ENCODE peak calls at places on chromosomes 3 and 15, in nine cellular contexts. R, T, Y, B, Z, J, U, K and G are unnamed samples.
A peak's percentile ranks its signal among the peaks of the same experiment; 100 is the strongest.

GRCh38 chr15:69061414-69061842 is 46.9 kb downstream of the NOX5 start:
- DNase-seq in R (no peak), T (no peak), Y (no peak), B (no peak), Z (no peak), J (no peak), U (no peak), K (no peak), G (no peak)

GRCh38 chr15:78037328-78037727 is 40.2 kb downstream of the TBC1D2B start:
- DNase-seq in R (no peak), T (no peak), Y (no peak), B (no peak), Z (no peak), J (no peak), U (no peak), K (no peak), G (no peak)

GRCh38 chr3:40800343-40800742 is 275.6 kb downstream of the ZNF621 start:
- DNase-seq in R (peak; percentile 56), T (peak; percentile 99), Y (peak; percentile 90), B (peak; percentile 100), Z (no peak), J (no peak), U (no peak), K (peak; percentile 56), G (no peak)

GRCh38 chr3:48301814-48302194 is 31.7 kb downstream of the SPINK8 start:
- DNase-seq in R (peak; percentile 40), T (peak; percentile 22), Y (peak; percentile 44), B (peak; percentile 24), Z (peak; percentile 49), J (peak; percentile 3), U (no peak), K (peak; percentile 54), G (no peak)

GRCh38 chr15:69422336-69422895 is 8.3 kb downstream of the KIF23 start:
- DNase-seq in R (no peak), T (no peak), Y (peak; percentile 44), B (no peak), Z (no peak), J (no peak), U (no peak), K (no peak), G (no peak)

GRCh38 chr3:35758358-35758757 is 119.0 kb downstream of the ARPP21 start:
- DNase-seq in R (no peak), T (no peak), Y (no peak), B (no peak), Z (no peak), J (no peak), U (no peak), K (no peak), G (no peak)

GRCh38 chr3:195897081-195897852 is 11.1 kb downstream of the TNK2 start:
- DNase-seq in R (peak; percentile 61), T (no peak), Y (peak; percentile 96), B (peak; percentile 57), Z (no peak), J (no peak), U (no peak), K (peak; percentile 51), G (no peak)

GRCh38 chr15:82571722-82572222 is 31.5 kb upstream of the RPS17 start:
- DNase-seq in R (peak; percentile 76), T (no peak), Y (peak; percentile 64), B (peak; percentile 72), Z (no peak), J (peak; percentile 32), U (no peak), K (peak; percentile 81), G (peak; percentile 32)

GRCh38 chr3:8742921-8743605 is 9.5 kb downstream of the CAV3 start:
- DNase-seq in R (peak; percentile 64), T (peak; percentile 85), Y (peak; percentile 67), B (peak; percentile 52), Z (no peak), J (no peak), U (no peak), K (peak; percentile 39), G (no peak)

GRCh38 chr3:115021061-115021460 is 126.0 kb downstream of the ZBTB20 start:
- DNase-seq in R (no peak), T (no peak), Y (no peak), B (no peak), Z (no peak), J (no peak), U (no peak), K (no peak), G (no peak)

GRCh38 chr3:146780251-146780650 is 175.1 kb upstream of the PLSCR5 start:
- DNase-seq in R (no peak), T (no peak), Y (peak; percentile 20), B (peak; percentile 61), Z (no peak), J (no peak), U (no peak), K (no peak), G (no peak)

GRCh38 chr3:119636891-119637611 is 23.3 kb downstream of the POPDC2 start:
- DNase-seq in R (no peak), T (no peak), Y (no peak), B (no peak), Z (no peak), J (no peak), U (no peak), K (no peak), G (no peak)

GRCh38 chr15:74869726-74870407 is 3.3 kb downstream of the SCAMP2 start:
- DNase-seq in R (peak; percentile 55), T (peak; percentile 20), Y (no peak), B (peak; percentile 37), Z (peak; percentile 90), J (no peak), U (no peak), K (peak; percentile 60), G (no peak)